ENCODE peak calls at places on chromosomes 1 and 21, in eight cellular contexts. One of them, this sample, is unnamed.

GRCh38 chr21:16751705-16752104 is 761.1 kb upstream of the CXADR start:
- DNase-seq in ovary: no peak
- DNase-seq in Panc1: no peak
- DNase-seq in WERI-Rb-1: no peak
- DNase-seq in psoas muscle: no peak
- DNase-seq in HFF-Myc: no peak
- DNase-seq in AG04450: no peak
- DNase-seq in left lung: no peak
- DNase-seq in this sample: no peak

GRCh38 chr1:172955161-172955821 is 95.5 kb downstream of the TNFSF18 start:
- DNase-seq in ovary: no peak
- DNase-seq in Panc1: no peak
- DNase-seq in WERI-Rb-1: no peak
- DNase-seq in psoas muscle: no peak
- DNase-seq in HFF-Myc: peak; percentile 81
- DNase-seq in AG04450: no peak
- DNase-seq in left lung: no peak
- DNase-seq in this sample: no peak

GRCh38 chr21:36385909-36386642 is 884 bp downstream of the CHAF1B start:
- DNase-seq in ovary: peak; percentile 21
- DNase-seq in Panc1: no peak
- DNase-seq in WERI-Rb-1: no peak
- DNase-seq in psoas muscle: no peak
- DNase-seq in HFF-Myc: no peak
- DNase-seq in AG04450: no peak
- DNase-seq in left lung: no peak
- DNase-seq in this sample: no peak

GRCh38 chr1:213474054-213474453 is 423.0 kb downstream of the RPS6KC1 start:
- DNase-seq in ovary: peak; percentile 18
- DNase-seq in Panc1: no peak
- DNase-seq in WERI-Rb-1: no peak
- DNase-seq in psoas muscle: peak; percentile 21
- DNase-seq in HFF-Myc: no peak
- DNase-seq in AG04450: no peak
- DNase-seq in left lung: no peak
- DNase-seq in this sample: no peak

GRCh38 chr1:86701731-86702130 is 2.6 kb upstream of the SH3GLB1 start:
- DNase-seq in ovary: no peak
- DNase-seq in Panc1: no peak
- DNase-seq in WERI-Rb-1: no peak
- DNase-seq in psoas muscle: no peak
- DNase-seq in HFF-Myc: no peak
- DNase-seq in AG04450: no peak
- DNase-seq in left lung: no peak
- DNase-seq in this sample: no peak

GRCh38 chr21:36584980-36585940 is 105.3 kb upstream of the CLDN14 start:
- DNase-seq in ovary: no peak
- DNase-seq in Panc1: no peak
- DNase-seq in WERI-Rb-1: peak; percentile 25
- DNase-seq in psoas muscle: no peak
- DNase-seq in HFF-Myc: no peak
- DNase-seq in AG04450: no peak
- DNase-seq in left lung: no peak
- DNase-seq in this sample: no peak

GRCh38 chr1:244435562-244436205 is 16.0 kb downstream of the ADSS2 start:
- DNase-seq in ovary: no peak
- DNase-seq in Panc1: no peak
- DNase-seq in WERI-Rb-1: no peak
- DNase-seq in psoas muscle: no peak
- DNase-seq in HFF-Myc: no peak
- DNase-seq in AG04450: no peak
- DNase-seq in left lung: no peak
- DNase-seq in this sample: no peak

GRCh38 chr1:46003315-46003714 is 129.1 kb downstream of the PIK3R3 start:
- DNase-seq in ovary: no peak
- DNase-seq in Panc1: no peak
- DNase-seq in WERI-Rb-1: no peak
- DNase-seq in psoas muscle: no peak
- DNase-seq in HFF-Myc: no peak
- DNase-seq in AG04450: no peak
- DNase-seq in left lung: peak; percentile 61
- DNase-seq in this sample: no peak

GRCh38 chr1:229768232-229768631 is 142.2 kb downstream of the URB2 start:
- DNase-seq in ovary: no peak
- DNase-seq in Panc1: no peak
- DNase-seq in WERI-Rb-1: no peak
- DNase-seq in psoas muscle: no peak
- DNase-seq in HFF-Myc: no peak
- DNase-seq in AG04450: no peak
- DNase-seq in left lung: no peak
- DNase-seq in this sample: no peak

GRCh38 chr1:147236959-147237791 is 5.3 kb upstream of the CHD1L start:
- DNase-seq in ovary: no peak
- DNase-seq in Panc1: no peak
- DNase-seq in WERI-Rb-1: no peak
- DNase-seq in psoas muscle: no peak
- DNase-seq in HFF-Myc: no peak
- DNase-seq in AG04450: no peak
- DNase-seq in left lung: no peak
- DNase-seq in this sample: no peak

GRCh38 chr1:171185064-171185463 is at the start of gene FMO2:
- DNase-seq in ovary: no peak
- DNase-seq in Panc1: no peak
- DNase-seq in WERI-Rb-1: no peak
- DNase-seq in psoas muscle: no peak
- DNase-seq in HFF-Myc: no peak
- DNase-seq in AG04450: no peak
- DNase-seq in left lung: no peak
- DNase-seq in this sample: no peak

GRCh38 chr1:17207046-17207445 is 2.1 kb downstream of the PADI1 start:
- DNase-seq in ovary: no peak
- DNase-seq in Panc1: no peak
- DNase-seq in WERI-Rb-1: no peak
- DNase-seq in psoas muscle: no peak
- DNase-seq in HFF-Myc: no peak
- DNase-seq in AG04450: no peak
- DNase-seq in left lung: peak; percentile 72
- DNase-seq in this sample: no peak

GRCh38 chr1:30847358-30847972 is 61.1 kb downstream of the SDC3 start:
- DNase-seq in ovary: peak; percentile 58
- DNase-seq in Panc1: no peak
- DNase-seq in WERI-Rb-1: no peak
- DNase-seq in psoas muscle: peak; percentile 75
- DNase-seq in HFF-Myc: no peak
- DNase-seq in AG04450: peak; percentile 50
- DNase-seq in left lung: peak; percentile 77
- DNase-seq in this sample: no peak

GRCh38 chr1:47991187-47991586 is 6.0 kb downstream of the TRABD2B start:
- DNase-seq in ovary: no peak
- DNase-seq in Panc1: no peak
- DNase-seq in WERI-Rb-1: no peak
- DNase-seq in psoas muscle: no peak
- DNase-seq in HFF-Myc: peak; percentile 89
- DNase-seq in AG04450: no peak
- DNase-seq in left lung: no peak
- DNase-seq in this sample: no peak

GRCh38 chr1:9451086-9451485 is 88.2 kb upstream of the SLC25A33 start:
- DNase-seq in ovary: no peak
- DNase-seq in Panc1: no peak
- DNase-seq in WERI-Rb-1: no peak
- DNase-seq in psoas muscle: no peak
- DNase-seq in HFF-Myc: no peak
- DNase-seq in AG04450: no peak
- DNase-seq in left lung: no peak
- DNase-seq in this sample: no peak

GRCh38 chr1:9448132-9449105 is 90.8 kb upstream of the SLC25A33 start:
- DNase-seq in ovary: no peak
- DNase-seq in Panc1: no peak
- DNase-seq in WERI-Rb-1: no peak
- DNase-seq in psoas muscle: no peak
- DNase-seq in HFF-Myc: no peak
- DNase-seq in AG04450: no peak
- DNase-seq in left lung: no peak
- DNase-seq in this sample: no peak

GRCh38 chr1:9449976-9450696 is 89.1 kb upstream of the SLC25A33 start:
- DNase-seq in ovary: no peak
- DNase-seq in Panc1: no peak
- DNase-seq in WERI-Rb-1: no peak
- DNase-seq in psoas muscle: no peak
- DNase-seq in HFF-Myc: no peak
- DNase-seq in AG04450: no peak
- DNase-seq in left lung: no peak
- DNase-seq in this sample: no peak

GRCh38 chr1:9447215-9447960 is 91.9 kb upstream of the SLC25A33 start:
- DNase-seq in ovary: no peak
- DNase-seq in Panc1: no peak
- DNase-seq in WERI-Rb-1: no peak
- DNase-seq in psoas muscle: no peak
- DNase-seq in HFF-Myc: no peak
- DNase-seq in AG04450: no peak
- DNase-seq in left lung: no peak
- DNase-seq in this sample: no peak

GRCh38 chr1:9449106-9449627 is 90.1 kb upstream of the SLC25A33 start:
- DNase-seq in ovary: no peak
- DNase-seq in Panc1: no peak
- DNase-seq in WERI-Rb-1: no peak
- DNase-seq in psoas muscle: peak; percentile 39
- DNase-seq in HFF-Myc: no peak
- DNase-seq in AG04450: no peak
- DNase-seq in left lung: no peak
- DNase-seq in this sample: no peak
- TF ChIP-seq CTCF in ovary: no peak
- TF ChIP-seq CTCF in Panc1: no peak
- TF ChIP-seq CTCF in WERI-Rb-1: no peak
- TF ChIP-seq CTCF in psoas muscle: no peak
- TF ChIP-seq CTCF in HFF-Myc: no peak
- TF ChIP-seq CTCF in AG04450: no peak
- TF ChIP-seq CTCF in left lung: no peak
- TF ChIP-seq CTCF in this sample: no peak

DNA sequence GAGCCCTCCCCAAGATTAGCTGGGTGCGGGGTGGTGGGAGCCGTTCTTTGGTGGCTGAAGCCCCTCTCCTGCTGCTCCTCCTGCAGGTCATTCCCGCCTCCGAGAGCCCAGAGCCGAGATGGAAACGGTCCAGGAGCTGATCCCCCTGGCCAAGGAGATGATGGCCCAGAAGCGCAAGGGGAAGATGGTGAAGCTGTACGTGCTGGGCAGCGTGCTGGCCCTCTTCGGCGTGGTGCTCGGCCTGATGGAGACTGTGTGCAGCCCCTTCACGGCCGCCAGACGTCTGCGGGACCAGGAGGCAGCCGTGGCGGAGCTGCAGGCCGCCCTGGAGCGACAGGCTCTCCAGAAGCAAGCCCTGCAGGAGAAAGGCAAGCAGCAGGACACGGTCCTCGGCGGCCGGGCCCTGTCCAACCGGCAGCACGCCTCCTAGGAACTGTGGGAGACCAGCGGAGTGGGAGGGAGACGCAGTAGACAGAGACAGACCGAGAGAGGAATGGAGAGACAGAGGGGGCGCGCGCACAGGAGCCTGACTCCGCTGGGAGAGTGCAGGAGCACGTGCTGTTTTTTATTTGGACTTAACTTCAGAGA is 449 bp downstream of the G0S2 start:
- DNase-seq in ovary: peak; percentile 45
- DNase-seq in Panc1: no peak
- DNase-seq in WERI-Rb-1: peak; percentile 12
- DNase-seq in psoas muscle: peak; percentile 41
- DNase-seq in HFF-Myc: no peak
- DNase-seq in AG04450: no peak
- DNase-seq in left lung: peak; percentile 46
- DNase-seq in this sample: peak; percentile 60
- TF ChIP-seq CTCF in ovary: no peak
- TF ChIP-seq CTCF in Panc1: no peak
- TF ChIP-seq CTCF in WERI-Rb-1: no peak
- TF ChIP-seq CTCF in psoas muscle: no peak
- TF ChIP-seq CTCF in HFF-Myc: no peak
- TF ChIP-seq CTCF in AG04450: no peak
- TF ChIP-seq CTCF in left lung: no peak
- TF ChIP-seq CTCF in this sample: no peak

GRCh38 chr21:23398726-23399125 is 2208.6 kb downstream of the MRPL39 start:
- DNase-seq in ovary: no peak
- DNase-seq in Panc1: no peak
- DNase-seq in WERI-Rb-1: peak; percentile 59
- DNase-seq in psoas muscle: no peak
- DNase-seq in HFF-Myc: no peak
- DNase-seq in AG04450: no peak
- DNase-seq in left lung: no peak
- DNase-seq in this sample: no peak

GRCh38 chr21:23402929-23403520 is 2204.3 kb downstream of the MRPL39 start:
- DNase-seq in ovary: no peak
- DNase-seq in Panc1: no peak
- DNase-seq in WERI-Rb-1: no peak
- DNase-seq in psoas muscle: no peak
- DNase-seq in HFF-Myc: no peak
- DNase-seq in AG04450: no peak
- DNase-seq in left lung: no peak
- DNase-seq in this sample: no peak

DNA sequence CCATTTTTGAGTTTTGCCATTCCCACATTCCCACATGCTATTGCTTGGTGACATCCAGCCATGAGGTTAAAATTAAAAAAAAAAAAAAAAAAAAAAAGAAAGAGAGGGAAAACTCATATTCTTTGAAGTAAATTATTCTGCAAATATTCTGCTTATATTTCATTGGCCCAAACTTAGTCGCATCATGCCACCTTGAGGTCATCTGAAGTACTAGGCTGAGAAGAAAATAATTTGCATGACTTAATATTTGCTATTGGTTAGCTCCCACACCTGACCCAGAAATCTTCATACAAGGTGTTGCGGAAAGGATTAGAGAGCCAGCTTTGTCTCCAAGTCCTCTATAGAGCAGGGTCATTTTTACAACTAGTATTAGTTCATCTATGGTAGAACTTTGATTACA is 2206.0 kb downstream of the MRPL39 start:
- DNase-seq in ovary: no peak
- DNase-seq in Panc1: peak; percentile 2
- DNase-seq in WERI-Rb-1: peak; percentile 20
- DNase-seq in psoas muscle: no peak
- DNase-seq in HFF-Myc: no peak
- DNase-seq in AG04450: no peak
- DNase-seq in left lung: no peak
- DNase-seq in this sample: no peak
- TF ChIP-seq CTCF in ovary: no peak
- TF ChIP-seq CTCF in Panc1: peak; percentile 22
- TF ChIP-seq CTCF in WERI-Rb-1: no peak
- TF ChIP-seq CTCF in psoas muscle: no peak
- TF ChIP-seq CTCF in HFF-Myc: no peak
- TF ChIP-seq CTCF in AG04450: no peak
- TF ChIP-seq CTCF in left lung: no peak
- TF ChIP-seq CTCF in this sample: peak; percentile 55

DNA sequence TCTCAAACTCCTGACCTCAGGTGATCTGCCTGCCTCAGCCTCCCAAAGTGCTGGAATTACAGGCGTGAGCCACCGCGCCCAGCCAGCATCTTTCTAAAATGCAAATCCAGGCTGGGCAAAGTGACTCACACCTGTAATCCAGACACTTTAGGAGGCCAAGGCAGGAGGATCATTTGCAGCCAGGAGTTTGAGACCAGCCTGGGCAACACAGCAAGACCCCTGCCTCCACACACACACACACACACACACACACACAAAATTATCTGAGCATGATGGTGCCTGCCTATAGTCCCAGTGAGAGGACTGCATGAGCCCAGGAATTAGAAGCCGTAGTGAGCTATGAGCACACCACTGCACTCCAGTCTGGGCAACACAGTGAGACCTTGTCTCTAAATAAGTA is 16.8 kb upstream of the PABPC4 start:
- DNase-seq in ovary: no peak
- DNase-seq in Panc1: no peak
- DNase-seq in WERI-Rb-1: no peak
- DNase-seq in psoas muscle: no peak
- DNase-seq in HFF-Myc: no peak
- DNase-seq in AG04450: no peak
- DNase-seq in left lung: no peak
- DNase-seq in this sample: no peak
- TF ChIP-seq CTCF in ovary: no peak
- TF ChIP-seq CTCF in Panc1: no peak
- TF ChIP-seq CTCF in WERI-Rb-1: no peak
- TF ChIP-seq CTCF in psoas muscle: no peak
- TF ChIP-seq CTCF in HFF-Myc: no peak
- TF ChIP-seq CTCF in AG04450: no peak
- TF ChIP-seq CTCF in left lung: no peak
- TF ChIP-seq CTCF in this sample: no peak

This sample was measured in glutamatergic neuron.